ENCODE peak calls at places on chromosomes 4 and X, in nine cellular contexts. B, U, E, P, J, R, Y, G and S are unnamed samples.

GRCh38 chr4:174522183-174523002 is at the start of gene HPGD:
- DNase-seq in P (peak; percentile 82), E (peak; percentile 53), Y (peak; percentile 84), B (peak; percentile 24), J (peak; percentile 74), G (peak; percentile 37), U (peak; percentile 33), R (peak; percentile 87), S (peak; percentile 61)

GRCh38 chr4:122152699-122153328 is 683 bp downstream of the BLTP1 start:
- DNase-seq in Y (peak; percentile 79), G (no peak), B (peak; percentile 38), R (peak; percentile 89), E (peak; percentile 2), P (peak; percentile 68), J (peak; percentile 60), U (peak; percentile 13), S (peak; percentile 69)

GRCh38 chr4:75101906-75102888 is 169.3 kb downstream of the PARM1 start:
- DNase-seq in G (no peak), U (no peak), R (no peak), J (no peak), E (no peak), Y (no peak), P (no peak), B (no peak), S (no peak)

GRCh38 chr4:3257125-3257690 is 8.2 kb downstream of the MSANTD1 start:
- DNase-seq in B (no peak), J (peak; percentile 23), G (peak; percentile 72), E (no peak), P (no peak), Y (peak; percentile 45), U (no peak), R (no peak), S (peak; percentile 10)

GRCh38 chr4:138063581-138063980 is 178.6 kb downstream of the SLC7A11 start:
- DNase-seq in R (no peak), E (no peak), G (no peak), U (no peak), P (no peak), J (no peak), Y (no peak), B (no peak), S (no peak)

GRCh38 chr4:82500106-82500738 is 61.6 kb downstream of the TMEM150C start:
- DNase-seq in Y (no peak), R (no peak), E (no peak), U (no peak), J (no peak), P (no peak), G (no peak), B (no peak), S (no peak)

GRCh38 chr4:158856852-158857251 is 88.0 kb downstream of the FNIP2 start:
- DNase-seq in Y (no peak), U (no peak), G (no peak), R (no peak), B (no peak), J (no peak), P (no peak), E (no peak), S (no peak)

GRCh38 chr4:1401409-1402020 is 4.7 kb downstream of the NKX1-1 start:
- DNase-seq in U (no peak), J (peak; percentile 34), R (peak; percentile 59), E (no peak), Y (peak; percentile 52), P (peak; percentile 49), B (no peak), G (no peak), S (peak; percentile 58)

GRCh38 chrX:10631416-10632145 is 11.2 kb upstream of the MID1 start:
- DNase-seq in G (no peak), P (no peak), Y (no peak), B (no peak), U (no peak), E (no peak), R (no peak), J (no peak), S (no peak)

GRCh38 chrX:9745417-9746115 is 20.1 kb downstream of the GPR143 start:
- DNase-seq in U (no peak), R (no peak), B (no peak), Y (no peak), J (no peak), P (no peak), E (no peak), G (no peak), S (no peak)

GRCh38 chrX:54550821-54551220 is 20.8 kb downstream of the GNL3L start:
- DNase-seq in U (no peak), J (no peak), G (no peak), Y (no peak), P (no peak), R (no peak), E (no peak), B (no peak), S (no peak)

GRCh38 chr4:122733805-122734155 is 1.3 kb downstream of the BBS12 start:
- DNase-seq in E (no peak), J (no peak), G (no peak), R (no peak), P (no peak), U (no peak), B (no peak), Y (no peak), S (no peak)

GRCh38 chr4:83771113-83771705 is 235.3 kb downstream of the GPAT3 start:
- DNase-seq in E (no peak), R (no peak), G (peak; percentile 51), P (no peak), J (no peak), U (peak; percentile 53), B (no peak), Y (no peak), S (no peak)

GRCh38 chr4:165563851-165564250 is 185.0 kb downstream of the CPE start:
- DNase-seq in J (no peak), Y (no peak), P (no peak), B (no peak), G (no peak), U (no peak), E (no peak), R (no peak), S (no peak)

GRCh38 chrX:45843518-45843917 is 642.8 kb upstream of the DIPK2B start:
- DNase-seq in Y (no peak), J (no peak), B (no peak), P (no peak), G (no peak), E (no peak), R (no peak), U (no peak), S (no peak)

GRCh38 chr4:107916623-107917022 is 14.7 kb upstream of the CYP2U1 start:
- DNase-seq in G (no peak), E (no peak), Y (no peak), U (no peak), J (no peak), B (no peak), R (no peak), P (no peak), S (no peak)

GRCh38 chr4:3791910-3792542 is 25.8 kb downstream of the ADRA2C start:
- DNase-seq in J (peak; percentile 48), E (no peak), G (peak; percentile 49), Y (peak; percentile 82), P (no peak), R (no peak), B (no peak), U (no peak), S (no peak)

GRCh38 chrX:12563121-12563520 is 228.1 kb upstream of the PRPS2 start:
- DNase-seq in P (no peak), B (no peak), Y (no peak), J (no peak), E (no peak), U (no peak), R (no peak), G (no peak), S (no peak)

GRCh38 chr4:184384056-184384809 is 90.1 kb downstream of the IRF2 start:
- DNase-seq in R (peak; percentile 80), B (peak; percentile 78), J (no peak), G (peak; percentile 44), P (peak; percentile 79), E (no peak), Y (peak; percentile 76), U (no peak), S (peak; percentile 72)
- H3K4me1 ChIP-seq in R (peaks cover 67% of the 10 kb centered on the region), B (peaks cover 46% of the 10 kb centered on the region), J (peaks cover 62% of the 10 kb centered on the region), G (peaks cover 41% of the 10 kb centered on the region), P (peaks cover 47% of the 10 kb centered on the region), E (peaks cover 47% of the 10 kb centered on the region), Y (peaks cover 20% of the 10 kb centered on the region), U (peaks cover 21% of the 10 kb centered on the region), S (peaks cover 45% of the 10 kb centered on the region)

GRCh38 chr4:56424176-56424575 is 11.2 kb downstream of the PPAT start:
- DNase-seq in G (no peak), U (no peak), J (no peak), P (no peak), B (no peak), R (no peak), Y (no peak), E (no peak), S (no peak)

GRCh38 chr4:56430203-56430602 is 5.2 kb downstream of the PPAT start:
- DNase-seq in P (no peak), J (no peak), Y (no peak), E (no peak), G (no peak), B (no peak), R (no peak), U (no peak), S (no peak)

GRCh38 chr4:56425518-56425917 is 9.9 kb downstream of the PPAT start:
- DNase-seq in G (no peak), R (no peak), E (no peak), B (no peak), P (no peak), J (no peak), Y (no peak), U (no peak), S (no peak)

GRCh38 chr4:56426273-56426672 is 9.1 kb downstream of the PPAT start:
- DNase-seq in J (no peak), P (no peak), G (no peak), U (no peak), R (no peak), E (no peak), Y (no peak), B (no peak), S (no peak)

GRCh38 chr4:56424697-56425514 is 10.5 kb downstream of the PPAT start:
- DNase-seq in Y (no peak), R (no peak), B (peak; percentile 44), U (peak; percentile 16), G (no peak), P (no peak), E (peak; percentile 21), J (no peak), S (no peak)
- TF ChIP-seq CTCF in Y (peak; percentile 53), R (peak; percentile 55), B (peak; percentile 37), U (peak; percentile 58), G (peak; percentile 69), P (peak; percentile 34), E (peak; percentile 90), J (peak; percentile 68), S (peak; percentile 55)

DNA sequence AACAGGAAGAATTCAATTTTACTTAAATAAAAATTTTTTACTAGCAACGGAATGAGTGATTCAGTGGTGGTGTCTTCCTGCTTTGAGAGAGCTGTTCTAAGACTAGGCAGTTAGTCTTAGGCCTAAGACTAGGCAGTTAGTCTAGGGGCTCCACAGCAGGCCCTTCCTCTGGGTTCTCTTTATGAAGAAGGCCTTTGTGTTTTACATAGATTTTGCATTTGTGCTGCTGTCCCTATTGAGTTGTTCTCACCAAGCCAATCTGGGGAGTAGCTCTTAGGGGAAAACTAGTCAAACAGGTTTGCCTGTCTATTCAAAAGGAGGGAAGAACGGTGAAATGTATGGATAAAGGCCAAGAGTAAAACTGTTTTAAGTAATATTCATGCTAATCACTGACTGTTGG is 7.6 kb downstream of the UGT8 start:
- DNase-seq in U (no peak), Y (no peak), B (no peak), G (no peak), P (no peak), J (no peak), E (no peak), R (no peak), S (no peak)
- H3K4me1 ChIP-seq in U (no peaks in the 10 kb centered on the region), Y (no peaks in the 10 kb centered on the region), B (peaks cover 13% of the 10 kb centered on the region), G (no peaks in the 10 kb centered on the region), P (no peaks in the 10 kb centered on the region), J (no peaks in the 10 kb centered on the region), E (no peaks in the 10 kb centered on the region), R (no peaks in the 10 kb centered on the region), S (no peaks in the 10 kb centered on the region)

GRCh38 chr4:73064536-73064935 is 5.0 kb downstream of the COX18 start:
- DNase-seq in E (no peak), J (no peak), G (no peak), P (no peak), R (no peak), B (no peak), U (no peak), Y (no peak), S (no peak)
- TF ChIP-seq CTCF in E (no peak), J (no peak), G (no peak), P (no peak), R (no peak), B (no peak), U (no peak), Y (no peak), S (no peak)